ENCODE peak calls at places on chromosomes 6 and 20, in five cellular contexts. R, B, Q, L and J are unnamed samples.

GRCh38 chr20:50758469-50758868 is 27.1 kb downstream of the PARD6B start:
- DNase-seq in L (no peak), B (no peak), Q (no peak), R (no peak), J (no peak)

GRCh38 chr6:24908555-24908954 is 27.2 kb downstream of the RIPOR2 start:
- DNase-seq in B (no peak), L (no peak), Q (no peak), R (no peak), J (no peak)

GRCh38 chr6:42978487-42978792 is 541 bp downstream of the PEX6 start:
- DNase-seq in Q (peak), R (no peak), L (peak), B (peak), J (peak)

GRCh38 chr6:5087389-5087788 is 2.2 kb downstream of the PPP1R3G start:
- DNase-seq in R (peak), Q (no peak), B (no peak), L (peak), J (no peak)

GRCh38 chr20:43942661-43943285 is 28.1 kb downstream of the TOX2 start:
- DNase-seq in B (peak), R (no peak), L (peak), Q (peak), J (peak)

GRCh38 chr20:40506567-40506966 is 182.5 kb downstream of the MAFB start:
- DNase-seq in R (peak), Q (peak), L (peak), B (no peak), J (no peak)

GRCh38 chr6:56668158-56668557 is 25.5 kb upstream of the DST start:
- DNase-seq in B (no peak), Q (no peak), L (no peak), R (no peak), J (no peak)

GRCh38 chr6:152426276-152426675 is 210.9 kb downstream of the SYNE1 start:
- DNase-seq in R (no peak), Q (no peak), L (no peak), B (no peak), J (no peak)

GRCh38 chr20:34573541-34573940 is 15.0 kb downstream of the MAP1LC3A start:
- DNase-seq in B (no peak), L (no peak), R (no peak), Q (no peak), J (no peak)

GRCh38 chr6:162777091-162777490 is 49.3 kb downstream of the PACRG start:
- DNase-seq in Q (no peak), B (no peak), R (no peak), L (no peak), J (no peak)

GRCh38 chr6:13760948-13761347 is 49.3 kb upstream of the RANBP9 start:
- DNase-seq in R (no peak), B (no peak), Q (peak), L (peak), J (no peak)

GRCh38 chr6:111628117-111628866 is 22.6 kb upstream of the TRAF3IP2 start:
- DNase-seq in R (peak), L (no peak), B (no peak), Q (no peak), J (no peak)

GRCh38 chr20:38723069-38723981 is 961 bp upstream of the SLC32A1 start:
- DNase-seq in L (peak), Q (no peak), B (no peak), R (no peak), J (peak)

GRCh38 chr6:170072246-170072645 is 218.6 kb downstream of the DLL1 start:
- DNase-seq in B (no peak), L (no peak), R (no peak), Q (no peak), J (no peak)

GRCh38 chr6:132063738-132064137 is 112.6 kb upstream of the CCN2 start:
- DNase-seq in B (no peak), R (no peak), L (no peak), Q (peak), J (no peak)

GRCh38 chr20:47432251-47433210 is 69.2 kb upstream of the NCOA3 start:
- DNase-seq in L (peak), Q (peak), B (no peak), R (no peak), J (no peak)

GRCh38 chr20:49990310-49990720 is 7.5 kb downstream of the SNAI1 start:
- DNase-seq in L (no peak), R (no peak), B (no peak), Q (no peak), J (no peak)

GRCh38 chr20:35506179-35506578 is 23.3 kb downstream of the C20orf173 start:
- DNase-seq in B (peak), Q (no peak), L (peak), R (no peak), J (no peak)

GRCh38 chr6:151494235-151494950 is 576 bp downstream of the CCDC170 start:
- DNase-seq in R (peak), B (peak), L (no peak), Q (peak), J (no peak)

GRCh38 chr20:39576786-39577185 is 614.6 kb downstream of the DHX35 start:
- DNase-seq in Q (no peak), L (no peak), R (no peak), B (no peak), J (no peak)

GRCh38 chr6:111805511-111806181 is 67.6 kb downstream of the FYN start:
- DNase-seq in R (no peak), B (peak), Q (no peak), L (peak), J (peak)

GRCh38 chr20:8853805-8854338 is 215.0 kb upstream of the PLCB4 start:
- DNase-seq in L (peak), R (no peak), B (peak), Q (peak), J (peak)

GRCh38 chr6:141443668-141444067 is 689.1 kb upstream of the GJE1 start:
- DNase-seq in R (no peak), B (no peak), L (no peak), Q (no peak), J (no peak)

GRCh38 chr6:109093732-109094131 is 914 bp downstream of the SESN1 start:
- DNase-seq in R (no peak), Q (peak), B (no peak), L (peak), J (no peak)

GRCh38 chr6:26223677-26224546 is 136.7 kb downstream of the HFE start:
- DNase-seq in B (peak), R (peak), Q (peak), L (peak), J (peak)

GRCh38 chr6:16511048-16511660 is 250.1 kb downstream of the ATXN1 start:
- DNase-seq in L (peak), Q (peak), R (no peak), B (peak), J (no peak)

DNA sequence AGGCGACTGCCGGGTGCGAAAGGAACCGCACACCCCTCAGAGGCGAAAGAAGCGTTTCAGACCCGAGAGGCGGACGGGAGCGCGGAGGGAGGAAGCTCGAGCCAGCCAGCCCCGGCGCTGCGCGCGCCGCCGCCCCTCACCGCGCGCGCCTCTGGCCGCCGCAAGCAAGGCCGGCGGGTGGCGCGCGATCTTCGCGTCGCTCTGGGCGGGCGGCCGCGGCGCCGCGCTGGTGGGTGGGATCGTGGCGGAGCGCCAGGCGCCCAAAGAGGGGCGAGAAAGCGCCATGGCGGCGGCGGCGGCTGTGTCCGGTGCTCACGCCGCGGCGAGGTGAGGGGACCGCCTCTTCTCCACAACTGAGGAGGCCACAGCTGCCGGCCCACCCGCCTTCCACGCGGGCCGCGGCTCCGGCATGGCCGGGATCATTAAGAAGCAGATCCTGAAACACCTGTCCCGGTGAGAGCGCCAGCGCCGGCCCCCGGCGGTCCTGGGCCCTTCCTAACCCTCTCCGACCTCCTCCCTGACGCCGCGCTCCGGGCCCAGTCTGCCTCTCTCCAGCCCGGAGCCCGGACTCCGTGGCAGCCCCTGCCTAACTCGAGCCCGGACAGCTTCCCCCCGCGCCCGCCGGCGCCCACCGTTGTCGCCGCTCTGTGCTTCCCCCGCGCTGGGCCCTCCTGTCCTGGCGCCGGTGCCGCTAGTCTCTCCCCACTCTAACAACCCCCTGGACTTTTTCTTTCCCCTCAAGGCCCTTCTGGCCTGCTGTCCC is at the start of gene BLTP3A:
- DNase-seq in L (peak), Q (peak), R (peak), B (peak), J (peak)
- TF ChIP-seq CTCF in L (no peak), Q (no peak), R (no peak), B (peak), J (peak)

GRCh38 chr20:23939063-23939462 is 49.5 kb downstream of the GGTLC1 start:
- DNase-seq in B (no peak), L (no peak), Q (no peak), R (no peak), J (no peak)

GRCh38 chr20:23939641-23940040 is 48.9 kb downstream of the GGTLC1 start:
- DNase-seq in R (no peak), B (no peak), L (no peak), Q (no peak), J (no peak)

GRCh38 chr20:23932256-23932655 is 52.7 kb upstream of the CST5 start:
- DNase-seq in Q (no peak), B (no peak), R (no peak), L (no peak), J (no peak)

GRCh38 chr20:23938118-23938438 is 50.5 kb downstream of the GGTLC1 start:
- DNase-seq in Q (no peak), R (no peak), B (no peak), L (no peak), J (no peak)

DNA sequence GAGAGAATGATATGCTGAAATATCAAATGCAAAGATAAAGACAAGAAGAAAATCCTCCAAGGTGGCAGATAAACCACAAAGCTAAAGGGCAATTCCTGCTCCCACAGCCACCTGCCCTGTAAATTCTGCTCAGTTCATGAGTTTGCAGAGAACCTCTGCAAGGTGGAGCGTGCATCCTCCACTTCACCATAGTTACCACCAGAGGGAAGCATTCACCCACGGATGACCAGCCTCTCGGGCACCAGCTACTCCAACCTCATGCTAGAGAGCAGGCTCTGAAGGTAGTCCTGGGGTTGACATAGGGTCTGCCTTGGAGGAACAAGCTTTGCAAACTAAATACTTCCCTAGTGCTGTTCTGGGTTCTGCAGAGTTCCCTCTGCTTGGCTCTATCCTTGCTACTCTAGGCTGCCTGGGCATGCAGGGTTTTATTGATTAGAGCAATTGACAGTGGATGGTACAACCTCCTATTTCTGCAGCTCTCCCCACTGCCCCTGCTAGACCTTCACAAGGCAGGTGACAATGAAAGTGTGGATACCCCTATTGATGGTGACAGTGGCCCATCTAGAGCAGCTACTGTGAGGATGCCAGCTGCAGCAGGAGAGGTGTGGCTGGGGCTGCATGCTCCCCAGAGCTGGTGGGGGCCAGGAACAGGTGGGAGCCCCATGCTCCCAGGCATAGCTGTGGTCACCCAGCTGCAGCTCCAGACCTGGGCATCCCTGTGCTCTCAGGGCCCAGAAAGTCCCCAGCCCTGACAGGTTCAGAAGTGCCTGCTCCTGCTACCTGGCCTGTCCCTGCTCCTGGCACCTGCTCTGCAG is 51.1 kb downstream of the GGTLC1 start:
- DNase-seq in Q (peak), B (peak), L (peak), R (no peak), J (peak)
- TF ChIP-seq CTCF in Q (peak), B (peak), L (peak), R (peak), J (peak)

GRCh38 chr6:18820725-18821124 is 433.6 kb downstream of the RNF144B start:
- DNase-seq in B (no peak), L (no peak), R (no peak), Q (no peak), J (no peak)
- TF ChIP-seq CTCF in B (no peak), L (no peak), R (no peak), Q (no peak), J (no peak)

GRCh38 chr6:32195902-32196681 is 3.6 kb upstream of the GPSM3 start:
- DNase-seq in B (peak), Q (peak), L (peak), R (peak), J (peak)
- TF ChIP-seq CTCF in B (no peak), Q (no peak), L (no peak), R (no peak), J (no peak)

DNA sequence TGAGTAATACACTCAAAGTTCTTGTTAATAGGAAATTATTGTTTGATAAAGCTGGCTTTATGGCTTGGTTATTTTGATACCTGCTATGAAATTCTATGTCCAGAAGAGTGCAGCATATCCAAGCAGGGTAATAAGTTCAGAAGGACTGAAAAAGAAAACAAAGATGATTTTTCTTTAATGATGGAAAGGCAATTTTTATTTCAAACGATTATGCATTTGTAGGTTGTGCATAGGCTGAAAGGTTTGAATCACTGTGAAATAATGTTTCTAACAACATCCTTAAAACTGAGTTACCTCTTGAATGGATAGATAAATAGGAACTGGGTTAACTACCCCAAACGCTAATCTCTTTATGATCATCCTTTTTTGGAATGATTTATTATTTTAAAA is 1.4 kb upstream of the MAN1A1 start:
- DNase-seq in Q (peak), R (no peak), B (peak), L (no peak), J (peak)
- TF ChIP-seq CTCF in Q (peak), R (peak), B (peak), L (no peak), J (peak)

GRCh38 chr20:17722493-17723300 is 22.9 kb downstream of the BANF2 start:
- DNase-seq in Q (no peak), B (no peak), L (no peak), R (no peak), J (no peak)

GRCh38 chr20:17723301-17723691 is 23.5 kb downstream of the BANF2 start:
- DNase-seq in B (no peak), R (no peak), L (no peak), Q (no peak), J (no peak)

GRCh38 chr20:17725094-17725835 is 25.5 kb downstream of the BANF2 start:
- DNase-seq in Q (no peak), R (no peak), L (no peak), B (no peak), J (no peak)

GRCh38 chr20:17720755-17721154 is 21.0 kb downstream of the BANF2 start:
- DNase-seq in Q (no peak), R (no peak), B (no peak), L (no peak), J (no peak)

GRCh38 chr20:17721802-17722486 is 22.2 kb downstream of the BANF2 start:
- DNase-seq in B (no peak), L (no peak), R (no peak), Q (no peak), J (no peak)
- TF ChIP-seq CTCF in B (no peak), L (no peak), R (no peak), Q (no peak), J (no peak)

DNA sequence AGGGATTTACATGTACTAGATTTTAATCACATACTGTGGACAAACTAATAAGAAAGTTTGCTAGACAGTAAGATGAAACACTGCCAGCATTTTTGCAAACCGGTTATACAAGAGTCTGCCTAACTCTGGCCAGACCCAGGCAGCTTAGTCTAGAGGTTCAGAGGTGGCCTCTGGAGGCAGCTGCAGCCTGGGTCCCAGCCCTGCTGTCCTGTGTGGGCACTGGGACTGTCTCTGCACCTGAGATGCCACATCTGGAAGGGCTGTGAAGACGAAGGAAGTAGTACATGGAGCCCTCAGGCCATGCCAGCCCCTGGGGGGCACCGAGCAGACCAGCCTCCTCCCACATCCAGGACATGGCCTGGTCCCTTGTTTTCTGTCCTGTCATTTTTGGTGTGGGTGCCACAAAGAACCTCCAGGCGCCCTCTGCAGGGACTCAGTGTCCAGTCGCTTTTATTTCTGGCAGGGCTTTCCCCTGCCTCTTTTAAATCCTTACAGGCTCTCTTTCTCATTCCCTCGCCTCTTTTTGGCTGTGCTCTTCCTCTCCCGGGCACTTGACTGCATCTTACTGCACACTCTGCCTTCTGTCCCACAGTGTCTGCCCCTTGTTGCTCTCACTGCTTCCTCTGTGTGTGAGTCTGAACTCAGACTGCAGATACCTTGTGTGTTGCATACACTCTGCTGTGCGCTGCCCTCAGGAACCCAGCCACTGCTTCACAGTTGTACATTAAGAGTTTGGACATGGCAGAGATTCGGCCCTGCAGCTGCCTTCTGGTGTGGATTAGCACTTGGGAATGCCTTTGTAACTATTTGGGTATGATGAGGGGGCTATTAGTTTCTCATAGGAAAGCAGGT is 216.7 kb downstream of the ZDHHC14 start:
- DNase-seq in B (peak), R (no peak), Q (peak), L (peak), J (peak)
- TF ChIP-seq CTCF in B (peak), R (peak), Q (peak), L (peak), J (peak)

GRCh38 chr6:101114703-101115102 is 233.6 kb upstream of the ASCC3 start:
- DNase-seq in R (no peak), B (peak), Q (peak), L (peak), J (peak)
- TF ChIP-seq CTCF in R (peak), B (peak), Q (peak), L (peak), J (no peak)

DNA sequence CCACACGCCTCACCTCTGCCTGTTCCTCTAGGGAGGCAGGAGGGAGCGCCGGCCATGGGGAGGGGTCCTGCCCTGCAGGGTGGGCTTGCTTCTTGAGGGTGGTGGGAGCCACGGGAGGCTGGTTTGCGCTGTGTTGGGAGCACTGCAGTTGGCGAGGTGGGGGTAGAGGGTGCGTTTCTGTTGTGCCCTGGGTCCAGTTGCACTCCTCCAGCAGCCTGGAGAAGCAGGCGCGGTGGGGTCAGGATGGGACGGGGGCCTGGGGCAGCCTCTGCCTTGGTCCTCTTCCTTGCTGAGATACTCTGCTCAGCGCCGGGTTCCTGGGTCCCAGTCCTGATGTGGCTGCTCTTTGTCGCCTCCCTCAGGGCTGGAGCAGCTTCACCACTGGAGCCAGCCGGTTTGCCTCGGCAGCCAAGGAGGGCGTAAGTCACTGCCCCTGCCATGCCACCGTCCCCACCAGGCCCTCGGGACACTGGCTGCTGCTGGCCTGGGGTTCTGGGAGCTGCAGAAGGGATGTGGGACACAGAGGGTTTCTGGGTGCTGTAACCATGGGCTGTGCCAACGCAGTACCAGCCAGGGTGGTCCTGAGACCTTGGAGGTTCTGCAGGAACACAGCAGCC is 8.4 kb downstream of the ARFGAP1 start:
- DNase-seq in R (no peak), B (no peak), L (peak), Q (no peak), J (no peak)
- TF ChIP-seq CTCF in R (no peak), B (peak), L (peak), Q (peak), J (peak)